ENCODE peak calls at places on chromosomes 7 and 10, in four cellular contexts. V is tibial nerve, Q is CMK, L is A172. F is an unnamed sample.

GRCh38 chr7:158947627-158948026 is 91.3 kb downstream of the DYNC2I1 start:
- DNase-seq in Q (no peak), L (no peak), V (no peak), F (no peak)

GRCh38 chr10:50846753-50847152 is 38.7 kb downstream of the A1CF start:
- DNase-seq in V (no peak), Q (no peak), L (peak; percentile 45), F (no peak)

GRCh38 chr10:69629897-69630650 is at the start of gene FAM241B:
- DNase-seq in Q (no peak), L (peak; percentile 35), V (peak; percentile 17), F (peak; percentile 23)

GRCh38 chr10:132707121-132707775 is 78.7 kb downstream of the NKX6-2 start:
- DNase-seq in L (no peak), Q (no peak), V (no peak), F (no peak)

GRCh38 chr10:109205929-109206585 is 717.3 kb downstream of the XPNPEP1 start:
- DNase-seq in Q (no peak), V (no peak), L (peak; percentile 96), F (no peak)

GRCh38 chr7:129169171-129169643 is 19.2 kb upstream of the SMO start:
- DNase-seq in V (peak; percentile 35), L (no peak), Q (peak; percentile 24), F (no peak)

GRCh38 chr7:128867842-128868623 is 5.4 kb downstream of the ATP6V1F start:
- DNase-seq in Q (no peak), V (no peak), L (no peak), F (peak; percentile 35)

GRCh38 chr10:132407846-132408278 is 10.9 kb downstream of the PWWP2B start:
- DNase-seq in V (no peak), L (no peak), Q (no peak), F (peak; percentile 53)

GRCh38 chr7:127404282-127405049 is 12.0 kb upstream of the ZNF800 start:
- DNase-seq in V (no peak), L (no peak), Q (no peak), F (no peak)

GRCh38 chr10:95290801-95291633 is at the start of gene PDLIM1:
- DNase-seq in L (no peak), Q (peak; percentile 39), V (no peak), F (no peak)

GRCh38 chr10:101145750-101146391 is 14.8 kb downstream of the TLX1 start:
- DNase-seq in V (no peak), Q (no peak), L (no peak), F (no peak)

F was measured in NCI-H748 treated with DMSO at 0.1 percent for 48 hours.